ENCODE peak calls at places on chromosomes 4 and X, in eight cellular contexts. One of them, this sample, is unnamed.

GRCh38 chr4:7909966-7910720 is 29.5 kb downstream of the AFAP1 start:
- DNase-seq in non-pigmented ciliary epithelial cell: no peak
- DNase-seq in activated CD8-positive, alpha-beta memory T cell treated with anti-CD3 and anti-CD28 coated beads for 4 hours: no peak
- DNase-seq in endothelial cell: no peak
- DNase-seq in posterior vena cava: no peak
- DNase-seq in GM19239: no peak
- DNase-seq in NCI-H774: no peak
- DNase-seq in bronchial epithelial cell: peak; percentile 55
- DNase-seq in this sample: no peak

GRCh38 chrX:120358687-120359086 is 3.2 kb upstream of the ATP1B4 start:
- DNase-seq in NCI-H774: no peak
- DNase-seq in bronchial epithelial cell: peak; percentile 59
- DNase-seq in GM19239: no peak
- DNase-seq in posterior vena cava: no peak
- DNase-seq in endothelial cell: no peak
- DNase-seq in non-pigmented ciliary epithelial cell: no peak
- DNase-seq in activated CD8-positive, alpha-beta memory T cell treated with anti-CD3 and anti-CD28 coated beads for 4 hours: no peak
- DNase-seq in this sample: no peak

GRCh38 chrX:115571712-115572111 is 10.7 kb downstream of the PLS3 start:
- DNase-seq in endothelial cell: no peak
- DNase-seq in GM19239: no peak
- DNase-seq in bronchial epithelial cell: no peak
- DNase-seq in activated CD8-positive, alpha-beta memory T cell treated with anti-CD3 and anti-CD28 coated beads for 4 hours: no peak
- DNase-seq in NCI-H774: no peak
- DNase-seq in non-pigmented ciliary epithelial cell: no peak
- DNase-seq in posterior vena cava: no peak
- DNase-seq in this sample: no peak

GRCh38 chr4:179307297-179308136 is 1865.3 kb upstream of the AGA start:
- DNase-seq in bronchial epithelial cell: peak; percentile 21
- DNase-seq in non-pigmented ciliary epithelial cell: no peak
- DNase-seq in posterior vena cava: no peak
- DNase-seq in activated CD8-positive, alpha-beta memory T cell treated with anti-CD3 and anti-CD28 coated beads for 4 hours: no peak
- DNase-seq in endothelial cell: peak; percentile 66
- DNase-seq in GM19239: no peak
- DNase-seq in NCI-H774: no peak
- DNase-seq in this sample: peak; percentile 25

GRCh38 chr4:144903953-144904711 is 193.9 kb downstream of the ANAPC10 start:
- DNase-seq in non-pigmented ciliary epithelial cell: peak; percentile 15
- DNase-seq in GM19239: no peak
- DNase-seq in bronchial epithelial cell: peak; percentile 54
- DNase-seq in NCI-H774: no peak
- DNase-seq in activated CD8-positive, alpha-beta memory T cell treated with anti-CD3 and anti-CD28 coated beads for 4 hours: no peak
- DNase-seq in endothelial cell: no peak
- DNase-seq in posterior vena cava: no peak
- DNase-seq in this sample: no peak

GRCh38 chr4:124499266-124499665 is 213.3 kb downstream of the ANKRD50 start:
- DNase-seq in endothelial cell: no peak
- DNase-seq in posterior vena cava: no peak
- DNase-seq in non-pigmented ciliary epithelial cell: no peak
- DNase-seq in activated CD8-positive, alpha-beta memory T cell treated with anti-CD3 and anti-CD28 coated beads for 4 hours: no peak
- DNase-seq in GM19239: no peak
- DNase-seq in NCI-H774: no peak
- DNase-seq in bronchial epithelial cell: no peak
- DNase-seq in this sample: no peak

GRCh38 chr4:46804781-46805413 is 104.1 kb downstream of the COX7B2 start:
- DNase-seq in bronchial epithelial cell: no peak
- DNase-seq in NCI-H774: no peak
- DNase-seq in non-pigmented ciliary epithelial cell: no peak
- DNase-seq in endothelial cell: no peak
- DNase-seq in posterior vena cava: peak; percentile 67
- DNase-seq in activated CD8-positive, alpha-beta memory T cell treated with anti-CD3 and anti-CD28 coated beads for 4 hours: no peak
- DNase-seq in GM19239: no peak
- DNase-seq in this sample: no peak

GRCh38 chr4:1278336-1278670 is 11.4 kb upstream of the MAEA start:
- DNase-seq in posterior vena cava: no peak
- DNase-seq in endothelial cell: no peak
- DNase-seq in bronchial epithelial cell: peak; percentile 50
- DNase-seq in activated CD8-positive, alpha-beta memory T cell treated with anti-CD3 and anti-CD28 coated beads for 4 hours: no peak
- DNase-seq in NCI-H774: no peak
- DNase-seq in GM19239: no peak
- DNase-seq in non-pigmented ciliary epithelial cell: no peak
- DNase-seq in this sample: no peak

GRCh38 chrX:2397229-2397628 is 103.5 kb downstream of the DHRSX start:
- DNase-seq in posterior vena cava: no peak
- DNase-seq in NCI-H774: no peak
- DNase-seq in GM19239: no peak
- DNase-seq in bronchial epithelial cell: no peak
- DNase-seq in endothelial cell: no peak
- DNase-seq in non-pigmented ciliary epithelial cell: no peak
- DNase-seq in activated CD8-positive, alpha-beta memory T cell treated with anti-CD3 and anti-CD28 coated beads for 4 hours: no peak
- DNase-seq in this sample: no peak

GRCh38 chrX:96693407-96693806 is 8.8 kb downstream of the DIAPH2 start:
- DNase-seq in posterior vena cava: no peak
- DNase-seq in endothelial cell: no peak
- DNase-seq in NCI-H774: no peak
- DNase-seq in activated CD8-positive, alpha-beta memory T cell treated with anti-CD3 and anti-CD28 coated beads for 4 hours: no peak
- DNase-seq in non-pigmented ciliary epithelial cell: no peak
- DNase-seq in bronchial epithelial cell: no peak
- DNase-seq in GM19239: no peak
- DNase-seq in this sample: no peak

GRCh38 chr4:1047976-1048780 is 36.8 kb downstream of the FGFRL1 start:
- DNase-seq in non-pigmented ciliary epithelial cell: no peak
- DNase-seq in activated CD8-positive, alpha-beta memory T cell treated with anti-CD3 and anti-CD28 coated beads for 4 hours: no peak
- DNase-seq in NCI-H774: no peak
- DNase-seq in bronchial epithelial cell: no peak
- DNase-seq in GM19239: no peak
- DNase-seq in posterior vena cava: peak; percentile 72
- DNase-seq in endothelial cell: no peak
- DNase-seq in this sample: no peak

GRCh38 chr4:12963912-12964311 is 520.2 kb downstream of the RAB28 start:
- DNase-seq in activated CD8-positive, alpha-beta memory T cell treated with anti-CD3 and anti-CD28 coated beads for 4 hours: no peak
- DNase-seq in endothelial cell: no peak
- DNase-seq in bronchial epithelial cell: no peak
- DNase-seq in non-pigmented ciliary epithelial cell: no peak
- DNase-seq in posterior vena cava: no peak
- DNase-seq in GM19239: no peak
- DNase-seq in NCI-H774: no peak
- DNase-seq in this sample: no peak

GRCh38 chrX:149871940-149872339 is 9.0 kb upstream of the MAGEA8 start:
- DNase-seq in non-pigmented ciliary epithelial cell: no peak
- DNase-seq in NCI-H774: no peak
- DNase-seq in GM19239: peak; percentile 18
- DNase-seq in posterior vena cava: peak; percentile 68
- DNase-seq in bronchial epithelial cell: peak; percentile 29
- DNase-seq in endothelial cell: peak; percentile 55
- DNase-seq in activated CD8-positive, alpha-beta memory T cell treated with anti-CD3 and anti-CD28 coated beads for 4 hours: peak; percentile 45
- DNase-seq in this sample: peak; percentile 1

GRCh38 chr4:96543346-96543745 is 703.5 kb downstream of the PDHA2 start:
- DNase-seq in NCI-H774: no peak
- DNase-seq in non-pigmented ciliary epithelial cell: no peak
- DNase-seq in GM19239: no peak
- DNase-seq in posterior vena cava: no peak
- DNase-seq in bronchial epithelial cell: no peak
- DNase-seq in endothelial cell: no peak
- DNase-seq in activated CD8-positive, alpha-beta memory T cell treated with anti-CD3 and anti-CD28 coated beads for 4 hours: no peak
- DNase-seq in this sample: no peak

GRCh38 chr4:87912164-87913004 is 63.1 kb upstream of the SPP1 start:
- DNase-seq in bronchial epithelial cell: no peak
- DNase-seq in endothelial cell: no peak
- DNase-seq in activated CD8-positive, alpha-beta memory T cell treated with anti-CD3 and anti-CD28 coated beads for 4 hours: no peak
- DNase-seq in posterior vena cava: no peak
- DNase-seq in NCI-H774: no peak
- DNase-seq in non-pigmented ciliary epithelial cell: no peak
- DNase-seq in GM19239: no peak
- DNase-seq in this sample: no peak

GRCh38 chr4:4542824-4543485 is 1.1 kb upstream of the STX18 start:
- DNase-seq in non-pigmented ciliary epithelial cell: no peak
- DNase-seq in GM19239: no peak
- DNase-seq in endothelial cell: no peak
- DNase-seq in NCI-H774: no peak
- DNase-seq in posterior vena cava: no peak
- DNase-seq in bronchial epithelial cell: no peak
- DNase-seq in activated CD8-positive, alpha-beta memory T cell treated with anti-CD3 and anti-CD28 coated beads for 4 hours: no peak
- DNase-seq in this sample: no peak

GRCh38 chrX:154374361-154375155 is at the start of gene FLNA:
- DNase-seq in non-pigmented ciliary epithelial cell: no peak
- DNase-seq in bronchial epithelial cell: no peak
- DNase-seq in GM19239: no peak
- DNase-seq in posterior vena cava: no peak
- DNase-seq in NCI-H774: no peak
- DNase-seq in activated CD8-positive, alpha-beta memory T cell treated with anti-CD3 and anti-CD28 coated beads for 4 hours: no peak
- DNase-seq in endothelial cell: peak; percentile 19
- DNase-seq in this sample: no peak

GRCh38 chr4:109864134-109864533 is 16.2 kb downstream of the LRIT3 start:
- DNase-seq in posterior vena cava: no peak
- DNase-seq in GM19239: no peak
- DNase-seq in endothelial cell: no peak
- DNase-seq in activated CD8-positive, alpha-beta memory T cell treated with anti-CD3 and anti-CD28 coated beads for 4 hours: no peak
- DNase-seq in bronchial epithelial cell: no peak
- DNase-seq in non-pigmented ciliary epithelial cell: no peak
- DNase-seq in NCI-H774: no peak
- DNase-seq in this sample: no peak

GRCh38 chr4:20423420-20423819 is 171.7 kb downstream of the SLIT2 start:
- DNase-seq in NCI-H774: no peak
- DNase-seq in endothelial cell: no peak
- DNase-seq in posterior vena cava: no peak
- DNase-seq in non-pigmented ciliary epithelial cell: no peak
- DNase-seq in GM19239: no peak
- DNase-seq in bronchial epithelial cell: no peak
- DNase-seq in activated CD8-positive, alpha-beta memory T cell treated with anti-CD3 and anti-CD28 coated beads for 4 hours: no peak
- DNase-seq in this sample: no peak